ENCODE peak calls at places on chromosomes 12 and 14, in four cellular contexts. R is PC-3, H is neural progenitor cell, N is MM.1S. D is an unnamed sample. For H3F3A, the result is how much of the 10 kb centered on the place peaks cover.

GRCh38 chr14:73293782-73294781 is 56.8 kb downstream of the PAPLN start:
- DNase-seq in R (peak), H (no peak), N (no peak), D (no peak)

GRCh38 chr12:94553130-94553519 is 93.5 kb upstream of the CEP83 start:
- DNase-seq in R (peak), H (no peak), N (no peak), D (peak)

GRCh38 chr14:100415226-100415625 is 92.1 kb downstream of the SLC25A47 start:
- DNase-seq in R (no peak), H (no peak), N (no peak), D (no peak)

GRCh38 chr12:31965090-31965489 is 5.9 kb downstream of the RESF1 start:
- DNase-seq in R (no peak), H (no peak), N (no peak), D (no peak)

GRCh38 chr12:124851344-124851743 is 12.3 kb downstream of the SCARB1 start:
- DNase-seq in R (no peak), H (no peak), N (no peak), D (no peak)

GRCh38 chr14:48536318-48536717 is 860.9 kb upstream of the MDGA2 start:
- DNase-seq in R (peak), H (peak), N (no peak), D (no peak)

GRCh38 chr12:116861331-116861730 is 19.9 kb downstream of the HRK start:
- DNase-seq in R (peak), H (peak), N (peak), D (peak)

GRCh38 chr14:104561661-104562495 is 17.7 kb upstream of the C14orf180 start:
- DNase-seq in R (no peak), H (no peak), N (no peak), D (no peak)

GRCh38 chr12:93698307-93699092 is 21.3 kb downstream of the CRADD start:
- DNase-seq in R (peak), H (no peak), N (no peak), D (peak)

GRCh38 chr12:20716985-20717384 is 21.9 kb downstream of the SLCO1C1 start:
- DNase-seq in R (no peak), H (no peak), N (no peak), D (no peak)

GRCh38 chr14:89171168-89171567 is 245.9 kb downstream of the FOXN3 start:
- DNase-seq in R (no peak), H (no peak), N (no peak), D (peak)

GRCh38 chr14:69260979-69261605 is 1.1 kb downstream of the GALNT16 start:
- DNase-seq in R (peak), H (peak), N (peak), D (peak)

GRCh38 chr14:37810094-37810801 is 214.8 kb downstream of the TTC6 start:
- DNase-seq in R (no peak), H (peak), N (no peak), D (no peak)

GRCh38 chr14:95361373-95362179 is 41.9 kb upstream of the CLMN start:
- DNase-seq in R (peak), H (peak), N (peak), D (peak)

GRCh38 chr12:570237-570925 is 92.9 kb downstream of the NINJ2 start:
- DNase-seq in R (peak), H (peak), N (no peak), D (peak)

GRCh38 chr12:120598674-120599463 is 17.7 kb upstream of the POP5 start:
- DNase-seq in R (peak), H (no peak), N (peak), D (peak)

GRCh38 chr14:74955229-74955999 is at the start of gene PGF:
- DNase-seq in R (peak), H (peak), N (no peak), D (peak)

GRCh38 chr12:87368259-87368658 is 660.9 kb downstream of the C12orf50 start:
- DNase-seq in R (no peak), H (no peak), N (no peak), D (no peak)

GRCh38 chr14:35687335-35687939 is 121.7 kb downstream of the RALGAPA1 start:
- DNase-seq in R (peak), H (peak), N (peak), D (peak)

GRCh38 chr12:31562594-31563328 is 28.2 kb downstream of the DENND5B start:
- DNase-seq in R (no peak), H (no peak), N (no peak), D (no peak)

GRCh38 chr12:57935839-57936512 is 5.4 kb upstream of the ATP23 start:
- DNase-seq in R (peak), H (peak), N (peak), D (peak)

GRCh38 chr14:92400579-92401444 is 77.8 kb downstream of the SLC24A4 start:
- DNase-seq in R (no peak), H (no peak), N (no peak), D (no peak)

GRCh38 chr12:28585146-28585545 is 394.9 kb downstream of the CCDC91 start:
- DNase-seq in R (no peak), H (no peak), N (no peak), D (no peak)

DNA sequence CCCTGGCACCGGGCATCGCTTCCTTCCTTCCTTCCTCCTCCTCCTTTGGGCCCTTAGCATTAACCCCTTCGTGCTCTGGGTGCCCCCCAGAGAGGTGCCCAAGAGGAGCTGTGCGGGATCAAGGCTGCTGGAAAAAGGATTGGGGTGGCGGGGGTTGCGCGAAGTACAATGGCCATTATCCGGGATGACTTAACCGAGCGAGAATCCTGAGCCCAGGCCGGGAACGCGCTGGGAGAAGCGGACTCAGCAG is 2.8 kb downstream of the DHH start:
- DNase-seq in R (no peak), H (no peak), N (no peak), D (no peak)
- TF ChIP-seq EZH2 in R (no peak), H (peak), N (no peak), D (no peak)

GRCh38 chr14:23066368-23066767 is 9.0 kb upstream of the CDH24 start:
- DNase-seq in R (no peak), H (no peak), N (no peak), D (no peak)
- H3F3A ChIP-seq in R (under half), H (half or more), N (under half), D (half or more)

GRCh38 chr12:76270657-76271358 is 77.4 kb downstream of the BBS10 start:
- DNase-seq in R (no peak), H (no peak), N (no peak), D (no peak)
- TF ChIP-seq EZH2 in R (no peak), H (no peak), N (no peak), D (no peak)

GRCh38 chr12:6534158-6534913 is at the start of gene GAPDH:
- DNase-seq in R (peak), H (peak), N (peak), D (peak)
- H3F3A ChIP-seq in R (under half), H (half or more), N (half or more), D (half or more)

GRCh38 chr14:63046339-63047268 is 1.3 kb upstream of the KCNH5 start:
- DNase-seq in R (no peak), H (peak), N (no peak), D (no peak)
- TF ChIP-seq EZH2 in R (peak), H (peak), N (no peak), D (no peak)

D was measured in GM23248.